ENCODE peak calls at places on chromosomes 7 and 10, in four cellular contexts. G is hepatocyte, E is HFF-Myc, K is PC-9. O is an unnamed sample.

GRCh38 chr7:91034459-91035368 is 229.5 kb upstream of the FZD1 start:
- DNase-seq in K (no peak), G (peak), E (peak), O (peak)

GRCh38 chr7:105046414-105046813 is 32.4 kb downstream of the KMT2E start:
- DNase-seq in G (no peak), E (no peak), K (peak), O (no peak)

GRCh38 chr10:127196227-127196954 is at the start of gene INSYN2A:
- DNase-seq in K (no peak), E (no peak), G (peak), O (no peak)

GRCh38 chr7:35993663-35994622 is 159.1 kb upstream of the EEPD1 start:
- DNase-seq in E (no peak), K (peak), G (no peak), O (peak)

GRCh38 chr10:66931340-66931948 is 5.6 kb downstream of the LRRTM3 start:
- DNase-seq in K (no peak), G (peak), E (peak), O (no peak)

GRCh38 chr7:103613655-103614642 is 167.9 kb upstream of the SLC26A5 start:
- DNase-seq in G (peak), E (no peak), K (no peak), O (no peak)

GRCh38 chr10:73414230-73414981 is 548 bp upstream of the ANXA7 start:
- DNase-seq in E (no peak), K (peak), G (peak), O (no peak)

GRCh38 chr7:119664601-119665000 is 608.4 kb upstream of the KCND2 start:
- DNase-seq in G (no peak), E (no peak), K (no peak), O (no peak)

GRCh38 chr10:101066890-101067355 is 5.1 kb downstream of the KAZALD1 start:
- DNase-seq in K (no peak), G (peak), E (no peak), O (no peak)

GRCh38 chr7:75638607-75639070 is 100.1 kb downstream of the HIP1 start:
- DNase-seq in G (peak), K (no peak), E (no peak), O (no peak)

GRCh38 chr10:30897045-30897444 is 134.6 kb downstream of the ZNF438 start:
- DNase-seq in K (no peak), G (no peak), E (no peak), O (peak)

GRCh38 chr7:42097756-42098155 is 139.3 kb downstream of the GLI3 start:
- DNase-seq in E (peak), K (no peak), G (peak), O (no peak)
- TF ChIP-seq CTCF in E (peak), K (no peak), G (no peak), O (peak)

DNA sequence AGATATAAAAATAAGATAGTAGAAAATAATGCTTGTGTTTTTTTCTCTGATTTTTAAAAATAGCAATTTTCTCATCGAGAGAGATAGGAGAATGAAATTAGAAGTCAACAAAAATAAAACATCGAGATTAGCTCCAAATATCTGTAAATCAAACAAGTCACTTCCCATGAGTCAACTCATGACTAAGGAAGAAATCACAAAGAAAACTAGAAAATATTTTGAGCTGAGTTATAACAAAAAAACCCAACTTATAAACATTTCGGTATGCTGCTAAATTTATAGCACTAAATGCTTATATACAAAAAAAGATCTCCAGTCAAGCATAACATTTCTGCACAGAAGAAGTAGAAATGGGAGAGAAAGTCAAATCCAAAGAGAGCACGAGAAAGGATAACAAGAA is 140.1 kb downstream of the ITGA8 start:
- DNase-seq in K (no peak), E (no peak), G (no peak), O (no peak)
- H3K4me3 ChIP-seq in K (no peak), E (no peak), G (no peak), O (no peak)

GRCh38 chr7:154383045-154383444 is 330.8 kb downstream of the DPP6 start:
- DNase-seq in E (no peak), G (peak), K (no peak), O (no peak)

GRCh38 chr7:154388412-154388811 is 336.2 kb downstream of the DPP6 start:
- DNase-seq in E (no peak), G (no peak), K (no peak), O (no peak)

GRCh38 chr7:154388999-154389398 is 336.8 kb downstream of the DPP6 start:
- DNase-seq in K (no peak), E (no peak), G (no peak), O (no peak)

GRCh38 chr7:154387252-154387651 is 335.1 kb downstream of the DPP6 start:
- DNase-seq in E (no peak), K (no peak), G (no peak), O (no peak)

DNA sequence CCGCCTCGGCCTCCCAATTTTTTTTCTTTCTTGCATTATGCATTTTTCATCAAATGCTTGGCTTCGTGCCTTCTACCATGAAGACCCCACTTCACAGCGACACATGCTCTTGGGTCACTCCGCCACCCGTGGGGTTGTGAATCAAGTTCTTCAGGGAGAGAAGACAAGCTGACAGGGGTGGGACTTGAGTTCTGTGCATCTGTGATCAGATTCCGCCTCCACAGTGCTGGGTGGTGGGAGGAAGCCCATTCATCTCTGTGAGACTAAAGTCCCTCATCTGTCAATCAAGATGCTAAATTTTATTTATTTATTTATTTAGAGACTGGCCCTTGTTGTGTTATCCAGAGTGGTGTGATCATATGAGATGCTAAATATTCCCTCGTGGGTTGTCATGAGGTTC is 333.0 kb downstream of the DPP6 start:
- DNase-seq in G (no peak), K (no peak), E (no peak), O (no peak)
- TF ChIP-seq CTCF in G (no peak), K (no peak), E (no peak), O (no peak)

GRCh38 chr7:4747013-4747412 is 28.4 kb upstream of the AP5Z1 start:
- DNase-seq in E (no peak), G (no peak), K (no peak), O (no peak)

GRCh38 chr7:4744391-4745264 is 30.8 kb upstream of the AP5Z1 start:
- DNase-seq in K (peak), E (peak), G (peak), O (peak)

GRCh38 chr7:4747746-4748145 is 27.7 kb upstream of the AP5Z1 start:
- DNase-seq in K (no peak), E (no peak), G (no peak), O (no peak)

GRCh38 chr7:4745971-4746919 is 29.2 kb upstream of the AP5Z1 start:
- DNase-seq in G (peak), K (no peak), E (peak), O (no peak)

DNA sequence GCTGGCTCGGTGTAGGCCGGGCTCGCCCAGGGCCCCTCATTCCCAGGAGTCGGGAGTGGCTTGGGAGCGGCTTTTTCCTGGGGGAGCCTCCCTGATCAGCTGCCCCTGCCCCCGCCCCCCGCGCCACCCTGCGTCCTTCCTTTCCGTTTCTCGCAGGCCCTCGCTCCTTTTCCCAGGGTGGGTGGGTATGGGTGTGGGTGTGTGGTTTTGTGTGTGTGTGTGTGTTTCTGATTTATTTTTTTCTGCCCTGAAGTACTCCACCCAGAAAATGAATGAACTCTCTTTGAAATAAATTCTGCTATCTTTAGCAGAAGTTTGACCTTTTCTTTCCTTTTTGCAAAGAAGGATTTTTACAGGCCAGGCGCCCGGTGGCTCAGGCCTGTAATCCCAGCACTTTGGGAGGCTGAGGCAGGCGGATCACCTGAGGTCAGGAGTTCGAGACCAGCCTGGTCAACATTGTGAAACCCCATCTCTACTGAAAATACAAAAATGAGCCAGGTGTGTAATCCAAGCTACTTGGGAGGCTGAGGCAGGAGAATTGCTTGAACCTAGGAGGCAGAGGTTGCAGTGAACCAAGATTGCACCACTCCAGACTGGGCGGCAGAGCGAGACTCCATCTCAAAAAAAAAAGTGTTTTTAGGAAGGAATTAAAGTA is 30.0 kb upstream of the AP5Z1 start:
- DNase-seq in E (no peak), K (no peak), G (no peak), O (no peak)
- H3K4me3 ChIP-seq in E (peak), K (peak), G (peak), O (peak)

DNA sequence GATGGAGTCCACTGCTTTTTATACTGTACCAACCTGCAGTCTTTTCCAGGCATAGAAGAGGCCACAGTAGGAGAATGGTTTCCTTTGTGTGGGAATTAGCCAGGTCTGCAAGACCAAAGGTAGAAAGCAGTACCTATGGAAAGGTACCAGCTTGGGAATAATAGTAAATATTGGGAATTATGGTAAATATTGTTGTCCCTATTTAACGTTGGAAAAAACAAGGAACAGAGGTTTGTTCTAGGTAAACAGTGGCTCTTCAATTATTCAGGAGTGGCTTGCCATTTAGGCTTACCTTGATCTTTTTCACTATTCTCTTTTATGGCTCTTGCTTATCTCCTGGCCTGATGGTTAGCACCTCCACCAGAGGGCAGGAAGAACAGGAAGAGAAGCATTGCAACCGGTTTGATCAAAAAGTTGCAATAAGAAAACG is 43.9 kb upstream of the GSAP start:
- DNase-seq in E (no peak), K (no peak), G (no peak), O (no peak)
- TF ChIP-seq CTCF in E (peak), K (no peak), G (peak), O (peak)

DNA sequence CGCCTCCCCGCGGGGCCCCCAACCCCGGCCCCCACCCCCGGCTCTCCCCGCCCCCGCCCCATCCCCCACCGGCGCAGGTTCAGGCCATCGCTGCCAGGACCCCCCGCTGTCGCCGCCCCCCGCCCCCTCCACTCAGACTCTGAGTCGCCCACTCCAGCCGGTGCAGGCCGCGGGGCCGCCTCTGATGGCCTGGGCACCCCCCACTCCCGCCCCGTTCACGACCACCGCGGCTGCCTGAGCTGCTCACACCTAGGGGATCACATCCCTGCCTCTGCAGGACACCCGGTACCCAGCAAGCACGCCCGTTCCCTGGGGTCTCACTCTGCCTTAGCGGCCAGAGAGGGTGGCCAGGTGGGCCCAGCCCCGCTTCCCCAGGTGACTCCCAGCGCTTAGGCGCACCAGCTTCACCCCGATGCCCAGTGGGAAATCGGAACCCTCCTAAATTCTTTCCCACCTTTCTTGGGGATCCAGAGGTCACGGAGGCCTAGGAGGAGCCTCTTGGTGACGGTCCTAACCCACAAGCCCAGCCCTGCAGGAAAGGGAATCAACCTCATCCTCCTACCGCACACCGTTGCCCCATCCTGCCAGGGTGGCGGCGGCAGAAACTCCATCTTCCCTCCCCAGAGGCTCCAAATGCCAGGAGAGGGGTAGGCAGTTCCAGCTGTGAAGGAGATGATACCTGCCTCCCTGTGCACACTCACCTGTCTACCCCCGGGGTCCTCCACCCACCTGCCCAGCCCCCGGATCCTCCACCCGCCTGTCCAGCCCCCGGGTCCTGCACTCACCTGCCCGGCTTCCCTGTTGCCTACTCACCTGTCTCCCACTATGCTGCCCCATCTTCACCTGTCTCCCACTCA is 13.7 kb upstream of the DNAAF5 start:
- DNase-seq in E (no peak), K (no peak), G (no peak), O (no peak)
- H3K4me3 ChIP-seq in E (no peak), K (no peak), G (no peak), O (no peak)

GRCh38 chr10:86178401-86179142 is 188.0 kb downstream of the GRID1 start:
- DNase-seq in G (peak), E (no peak), K (no peak), O (no peak)
- TF ChIP-seq CTCF in G (no peak), E (peak), K (peak), O (peak)

O was measured in LNCaP clone FGC.